ENCODE peak calls at places on chromosome 4, in nine cellular contexts. D is IMR-90, J is upper lobe of right lung, W is choroid plexus epithelial cell, X is cardiac muscle cell, O is kidney epithelial cell, P is AG10803, Q is AG04450, T is GM12865. G is an unnamed sample.
A peak's percentile ranks its signal among the peaks of the same experiment; 100 is the strongest.

GRCh38 chr4:3413675-3414420 is 27.9 kb upstream of the HGFAC start:
- DNase-seq in O (no peak), Q (no peak), P (no peak), X (no peak), W (no peak), T (no peak), J (peak; percentile 49), D (no peak), G (no peak)

GRCh38 chr4:179989975-179990374 is 2253.2 kb upstream of the TENM3 start:
- DNase-seq in D (no peak), Q (no peak), O (peak; percentile 80), P (no peak), T (peak; percentile 84), W (no peak), X (no peak), J (no peak), G (no peak)

GRCh38 chr4:165347647-165348569 is 20.4 kb downstream of the MSMO1 start:
- DNase-seq in O (no peak), T (no peak), Q (no peak), D (no peak), J (no peak), X (no peak), P (no peak), W (no peak), G (no peak)

GRCh38 chr4:177194906-177195305 is 114.8 kb upstream of the NEIL3 start:
- DNase-seq in T (no peak), J (no peak), D (no peak), X (no peak), P (no peak), O (no peak), W (no peak), Q (no peak), G (no peak)

GRCh38 chr4:39975488-39976089 is 2.1 kb downstream of the PDS5A start:
- DNase-seq in D (peak; percentile 86), P (peak; percentile 33), Q (peak; percentile 38), X (peak; percentile 41), W (peak; percentile 90), J (no peak), T (no peak), O (no peak), G (peak; percentile 45)

GRCh38 chr4:177403746-177404145 is 38.5 kb downstream of the AGA start:
- DNase-seq in T (no peak), D (no peak), J (no peak), P (no peak), Q (no peak), O (no peak), W (no peak), X (peak; percentile 29), G (no peak)

GRCh38 chr4:47543331-47543730 is 58.3 kb downstream of the ATP10D start:
- DNase-seq in X (no peak), J (no peak), T (no peak), W (peak; percentile 26), O (no peak), D (peak; percentile 23), P (peak; percentile 54), Q (no peak), G (no peak)

GRCh38 chr4:147117400-147117799 is 171.7 kb upstream of the TTC29 start:
- DNase-seq in P (no peak), T (no peak), X (peak; percentile 76), O (no peak), J (no peak), W (peak; percentile 33), D (no peak), Q (no peak), G (peak; percentile 81)

GRCh38 chr4:5708829-5709680 is 696 bp upstream of the EVC2 start:
- DNase-seq in T (no peak), P (peak; percentile 19), X (no peak), W (no peak), Q (no peak), D (no peak), O (no peak), J (no peak), G (no peak)

GRCh38 chr4:56466910-56467283 is 520 bp upstream of the SRP72 start:
- DNase-seq in D (no peak), Q (no peak), W (no peak), J (no peak), P (no peak), O (no peak), X (no peak), T (no peak), G (no peak)

DNA sequence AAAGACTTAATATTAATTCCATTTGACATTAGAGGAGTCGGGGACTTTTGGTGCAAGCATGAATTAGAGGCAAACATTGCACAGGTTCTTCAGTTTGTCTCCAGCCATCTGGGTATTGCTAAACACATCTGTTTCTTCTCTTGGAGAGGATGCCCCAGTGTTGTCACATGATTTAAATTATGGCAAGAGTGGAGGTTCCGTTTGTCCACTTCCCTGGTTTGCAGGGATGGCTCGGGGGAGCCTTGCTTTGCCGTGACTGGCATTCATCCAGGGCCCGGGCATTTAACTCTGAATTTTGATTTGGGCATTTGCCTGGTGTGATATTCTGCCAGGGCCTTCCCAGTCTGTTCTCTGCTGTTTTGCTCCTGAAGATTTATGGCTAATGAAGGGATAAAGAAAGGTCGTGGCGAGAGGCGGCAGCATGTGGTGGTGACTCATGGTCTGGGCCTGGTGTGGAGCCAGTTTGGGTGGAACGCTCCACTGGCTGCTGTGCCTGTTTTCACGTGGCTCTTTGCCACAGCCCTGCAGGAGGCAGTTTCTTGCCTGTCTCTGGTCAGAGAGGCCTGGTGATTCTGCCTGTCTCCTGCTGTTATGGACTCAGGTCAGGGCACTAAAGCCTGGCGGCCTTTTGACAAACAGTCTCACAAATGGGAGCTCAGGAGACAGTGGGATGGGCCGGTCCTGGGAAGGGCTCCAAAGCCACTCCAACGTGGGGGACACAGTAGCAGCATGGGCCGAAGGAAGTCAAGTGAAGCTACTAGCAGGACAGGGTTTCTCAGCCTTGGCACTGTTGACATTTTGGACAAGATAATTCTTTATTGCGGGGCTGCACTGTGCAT is 99.4 kb upstream of the PGRMC2 start:
- DNase-seq in W (peak; percentile 99), P (peak; percentile 99), X (peak; percentile 97), J (peak; percentile 76), O (peak; percentile 91), D (peak; percentile 97), Q (peak; percentile 91), T (no peak), G (peak; percentile 93)
- H3K4me3 ChIP-seq in W (no peak overlapping the region), P (peak overlapping the region; percentile 15), X (no peak overlapping the region), J (no peak overlapping the region), O (no peak overlapping the region), D (no peak overlapping the region), Q (no peak overlapping the region), T (no peak overlapping the region), G (no peak overlapping the region)

GRCh38 chr4:687975-688694 is 816 bp downstream of the SLC49A3 start:
- DNase-seq in W (no peak), Q (no peak), P (no peak), D (no peak), T (no peak), J (peak; percentile 73), O (no peak), X (no peak), G (no peak)
- H3K4me3 ChIP-seq in W (peak overlapping the region; percentile 56), Q (no peak overlapping the region), P (peak overlapping the region; percentile 61), D (no peak overlapping the region), T (no peak overlapping the region), J (peak overlapping the region; percentile 67), O (no peak overlapping the region), X (no peak overlapping the region), G (peak overlapping the region; percentile 37)

GRCh38 chr4:137664055-137664405 is 131.7 kb upstream of the PCDH18 start:
- DNase-seq in X (peak; percentile 73), J (no peak), T (no peak), P (peak; percentile 96), W (peak; percentile 79), D (peak; percentile 85), O (no peak), Q (peak; percentile 78), G (peak; percentile 80)
- H3K4me3 ChIP-seq in X (no peak overlapping the region), J (no peak overlapping the region), T (no peak overlapping the region), P (no peak overlapping the region), W (no peak overlapping the region), D (no peak overlapping the region), O (no peak overlapping the region), Q (no peak overlapping the region), G (no peak overlapping the region)

GRCh38 chr4:125317526-125317880 is 2.7 kb downstream of the FAT4 start:
- DNase-seq in P (peak; percentile 56), O (no peak), X (peak; percentile 62), Q (no peak), T (no peak), D (peak; percentile 54), J (no peak), W (peak; percentile 62), G (peak; percentile 67)
- H3K4me3 ChIP-seq in P (peak overlapping the region; percentile 94), O (peak overlapping the region; percentile 75), X (peak overlapping the region; percentile 90), Q (peak overlapping the region; percentile 93), T (no peak overlapping the region), D (peak overlapping the region; percentile 57), J (peak overlapping the region; percentile 75), W (peak overlapping the region; percentile 94), G (peak overlapping the region; percentile 99)

DNA sequence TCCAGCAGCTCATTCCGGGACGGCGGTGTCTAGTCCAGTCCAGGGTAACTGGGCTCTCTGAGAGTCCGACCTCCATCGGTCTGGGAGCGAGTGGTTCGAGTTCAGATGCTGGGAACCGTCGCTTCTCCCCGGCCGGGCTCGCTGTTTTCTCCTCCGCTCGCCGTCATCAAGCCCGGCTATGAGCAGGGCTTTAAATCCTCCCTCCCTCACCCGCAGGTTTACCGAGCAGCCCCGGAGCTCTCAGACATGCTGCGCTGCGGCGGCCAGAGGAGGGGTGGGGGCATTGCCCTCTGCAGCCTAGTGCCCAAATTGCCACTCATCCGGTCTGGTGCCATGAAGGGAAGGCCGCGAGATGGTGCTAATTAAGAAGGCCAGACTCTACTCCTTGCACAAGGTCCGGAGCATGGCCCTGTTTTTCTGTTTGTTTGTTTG is 23.2 kb downstream of the HAND2 start:
- DNase-seq in T (no peak), D (no peak), X (no peak), J (no peak), W (no peak), P (no peak), O (no peak), Q (no peak), G (no peak)
- H3K4me3 ChIP-seq in T (no peak overlapping the region), D (no peak overlapping the region), X (no peak overlapping the region), J (no peak overlapping the region), W (peak overlapping the region; percentile 5), P (no peak overlapping the region), O (peak overlapping the region; percentile 2), Q (peak overlapping the region; percentile 22), G (no peak overlapping the region)